ENCODE peak calls at places on chromosomes 3 and 15, in ten cellular contexts. One of them, this sample, is unnamed.

GRCh38 chr3:43620953-43621405 is 832 bp downstream of the ANO10 start:
- DNase-seq in thyroid gland: no peak
- DNase-seq in HCT116: no peak
- DNase-seq in stomach: no peak
- DNase-seq in psoas muscle: no peak
- DNase-seq in Panc1: no peak
- DNase-seq in sigmoid colon: no peak
- DNase-seq in left lung: no peak
- DNase-seq in ovary: no peak
- DNase-seq in A549: peak; percentile 1
- DNase-seq in this sample: no peak

GRCh38 chr15:80591471-80591870 is 103.6 kb upstream of the ABHD17C start:
- DNase-seq in thyroid gland: no peak
- DNase-seq in HCT116: no peak
- DNase-seq in stomach: no peak
- DNase-seq in psoas muscle: no peak
- DNase-seq in Panc1: no peak
- DNase-seq in sigmoid colon: peak; percentile 48
- DNase-seq in left lung: no peak
- DNase-seq in ovary: no peak
- DNase-seq in A549: no peak
- DNase-seq in this sample: no peak

GRCh38 chr3:106839576-106840280 is 537.5 kb upstream of the CCDC54 start:
- DNase-seq in thyroid gland: no peak
- DNase-seq in HCT116: no peak
- DNase-seq in stomach: no peak
- DNase-seq in psoas muscle: no peak
- DNase-seq in Panc1: no peak
- DNase-seq in sigmoid colon: no peak
- DNase-seq in left lung: no peak
- DNase-seq in ovary: no peak
- DNase-seq in A549: no peak
- DNase-seq in this sample: no peak

GRCh38 chr15:70466895-70467529 is 296.3 kb downstream of the UACA start:
- DNase-seq in thyroid gland: peak; percentile 54
- DNase-seq in HCT116: peak; percentile 37
- DNase-seq in stomach: peak; percentile 69
- DNase-seq in psoas muscle: no peak
- DNase-seq in Panc1: no peak
- DNase-seq in sigmoid colon: peak; percentile 75
- DNase-seq in left lung: peak; percentile 56
- DNase-seq in ovary: peak; percentile 67
- DNase-seq in A549: peak; percentile 88
- DNase-seq in this sample: peak; percentile 26

GRCh38 chr15:86362556-86362955 is 282.9 kb downstream of the AGBL1 start:
- DNase-seq in thyroid gland: no peak
- DNase-seq in HCT116: no peak
- DNase-seq in stomach: no peak
- DNase-seq in psoas muscle: no peak
- DNase-seq in Panc1: no peak
- DNase-seq in sigmoid colon: no peak
- DNase-seq in left lung: no peak
- DNase-seq in ovary: no peak
- DNase-seq in A549: no peak
- DNase-seq in this sample: no peak

GRCh38 chr3:70849911-70850699 is 537.7 kb upstream of the MDFIC2 start:
- DNase-seq in thyroid gland: peak; percentile 18
- DNase-seq in HCT116: peak; percentile 3
- DNase-seq in stomach: no peak
- DNase-seq in psoas muscle: no peak
- DNase-seq in Panc1: peak; percentile 24
- DNase-seq in sigmoid colon: peak; percentile 72
- DNase-seq in left lung: no peak
- DNase-seq in ovary: peak; percentile 32
- DNase-seq in A549: peak; percentile 57
- DNase-seq in this sample: peak; percentile 75

GRCh38 chr3:107884719-107885460 is 205.9 kb downstream of the CD47 start:
- DNase-seq in thyroid gland: no peak
- DNase-seq in HCT116: no peak
- DNase-seq in stomach: no peak
- DNase-seq in psoas muscle: no peak
- DNase-seq in Panc1: no peak
- DNase-seq in sigmoid colon: no peak
- DNase-seq in left lung: no peak
- DNase-seq in ovary: no peak
- DNase-seq in A549: no peak
- DNase-seq in this sample: peak; percentile 10

GRCh38 chr3:54939591-54940300 is 11.9 kb upstream of the LRTM1 start:
- DNase-seq in thyroid gland: no peak
- DNase-seq in HCT116: no peak
- DNase-seq in stomach: no peak
- DNase-seq in psoas muscle: no peak
- DNase-seq in Panc1: no peak
- DNase-seq in sigmoid colon: no peak
- DNase-seq in left lung: no peak
- DNase-seq in ovary: no peak
- DNase-seq in A549: no peak
- DNase-seq in this sample: no peak

GRCh38 chr15:78130466-78131294 is 565 bp downstream of the CIB2 start:
- DNase-seq in thyroid gland: no peak
- DNase-seq in HCT116: no peak
- DNase-seq in stomach: no peak
- DNase-seq in psoas muscle: no peak
- DNase-seq in Panc1: no peak
- DNase-seq in sigmoid colon: peak; percentile 66
- DNase-seq in left lung: no peak
- DNase-seq in ovary: no peak
- DNase-seq in A549: no peak
- DNase-seq in this sample: no peak

GRCh38 chr3:143975549-143976152 is 4.0 kb downstream of the DIPK2A start:
- DNase-seq in thyroid gland: no peak
- DNase-seq in HCT116: no peak
- DNase-seq in stomach: no peak
- DNase-seq in psoas muscle: no peak
- DNase-seq in Panc1: no peak
- DNase-seq in sigmoid colon: no peak
- DNase-seq in left lung: no peak
- DNase-seq in ovary: no peak
- DNase-seq in A549: peak; percentile 15
- DNase-seq in this sample: peak; percentile 50

GRCh38 chr15:63338170-63338569 is 43.5 kb downstream of the CA12 start:
- DNase-seq in thyroid gland: no peak
- DNase-seq in HCT116: no peak
- DNase-seq in stomach: no peak
- DNase-seq in psoas muscle: no peak
- DNase-seq in Panc1: no peak
- DNase-seq in sigmoid colon: no peak
- DNase-seq in left lung: no peak
- DNase-seq in ovary: no peak
- DNase-seq in A549: no peak
- DNase-seq in this sample: no peak

GRCh38 chr3:56357266-56357665 is 111.0 kb downstream of the ERC2 start:
- DNase-seq in thyroid gland: peak; percentile 4
- DNase-seq in HCT116: no peak
- DNase-seq in stomach: no peak
- DNase-seq in psoas muscle: no peak
- DNase-seq in Panc1: no peak
- DNase-seq in sigmoid colon: no peak
- DNase-seq in left lung: no peak
- DNase-seq in ovary: no peak
- DNase-seq in A549: no peak
- DNase-seq in this sample: no peak

GRCh38 chr3:120498947-120499346 is 48.2 kb upstream of the FSTL1 start:
- DNase-seq in thyroid gland: no peak
- DNase-seq in HCT116: no peak
- DNase-seq in stomach: no peak
- DNase-seq in psoas muscle: no peak
- DNase-seq in Panc1: no peak
- DNase-seq in sigmoid colon: peak; percentile 82
- DNase-seq in left lung: no peak
- DNase-seq in ovary: no peak
- DNase-seq in A549: no peak
- DNase-seq in this sample: peak; percentile 96

GRCh38 chr15:67542192-67542461 is 376 bp upstream of the MAP2K5 start:
- DNase-seq in thyroid gland: no peak
- DNase-seq in HCT116: no peak
- DNase-seq in stomach: no peak
- DNase-seq in psoas muscle: no peak
- DNase-seq in Panc1: no peak
- DNase-seq in sigmoid colon: no peak
- DNase-seq in left lung: no peak
- DNase-seq in ovary: no peak
- DNase-seq in A549: no peak
- DNase-seq in this sample: no peak

GRCh38 chr3:114624676-114625181 is 330.9 kb downstream of the TIGIT start:
- DNase-seq in thyroid gland: peak; percentile 95
- DNase-seq in HCT116: peak; percentile 87
- DNase-seq in stomach: peak; percentile 65
- DNase-seq in psoas muscle: peak; percentile 95
- DNase-seq in Panc1: peak; percentile 65
- DNase-seq in sigmoid colon: peak; percentile 98
- DNase-seq in left lung: peak; percentile 89
- DNase-seq in ovary: peak; percentile 91
- DNase-seq in A549: peak; percentile 68
- DNase-seq in this sample: peak; percentile 92

GRCh38 chr3:128878556-128879124 is 780 bp upstream of the ACAD9 start:
- DNase-seq in thyroid gland: peak; percentile 27
- DNase-seq in HCT116: no peak
- DNase-seq in stomach: no peak
- DNase-seq in psoas muscle: no peak
- DNase-seq in Panc1: no peak
- DNase-seq in sigmoid colon: peak; percentile 67
- DNase-seq in left lung: no peak
- DNase-seq in ovary: no peak
- DNase-seq in A549: peak; percentile 14
- DNase-seq in this sample: no peak

GRCh38 chr3:46492890-46493547 is 4.8 kb upstream of the RTP3 start:
- DNase-seq in thyroid gland: no peak
- DNase-seq in HCT116: no peak
- DNase-seq in stomach: no peak
- DNase-seq in psoas muscle: no peak
- DNase-seq in Panc1: no peak
- DNase-seq in sigmoid colon: no peak
- DNase-seq in left lung: no peak
- DNase-seq in ovary: no peak
- DNase-seq in A549: no peak
- DNase-seq in this sample: no peak

GRCh38 chr3:143928541-143929255 is 42.9 kb upstream of the DIPK2A start:
- DNase-seq in thyroid gland: no peak
- DNase-seq in HCT116: no peak
- DNase-seq in stomach: no peak
- DNase-seq in psoas muscle: no peak
- DNase-seq in Panc1: no peak
- DNase-seq in sigmoid colon: no peak
- DNase-seq in left lung: no peak
- DNase-seq in ovary: no peak
- DNase-seq in A549: no peak
- DNase-seq in this sample: no peak

GRCh38 chr3:17605032-17605431 is 137.4 kb downstream of the TBC1D5 start:
- DNase-seq in thyroid gland: no peak
- DNase-seq in HCT116: peak; percentile 61
- DNase-seq in stomach: no peak
- DNase-seq in psoas muscle: no peak
- DNase-seq in Panc1: no peak
- DNase-seq in sigmoid colon: no peak
- DNase-seq in left lung: no peak
- DNase-seq in ovary: no peak
- DNase-seq in A549: peak; percentile 47
- DNase-seq in this sample: peak; percentile 29

DNA sequence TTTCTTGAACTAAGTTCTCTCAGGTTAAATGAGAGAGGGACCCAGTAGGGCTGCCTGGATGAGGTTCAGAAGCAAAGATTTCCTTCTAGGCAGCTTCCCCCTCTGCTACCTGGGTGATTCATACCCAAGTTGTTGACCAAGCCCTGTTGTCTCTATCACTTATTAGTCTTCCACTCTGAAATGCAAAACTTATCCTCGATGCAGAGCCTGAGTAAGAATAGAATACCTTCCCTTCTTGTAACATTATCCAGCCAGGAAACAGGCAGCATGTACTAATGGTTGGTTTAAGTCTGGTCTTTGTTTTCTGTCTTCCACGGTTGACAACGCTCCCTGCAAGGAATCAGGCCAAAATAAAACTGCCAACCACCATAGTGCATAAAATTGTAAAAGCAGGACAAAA is 377.3 kb downstream of the MECOM start:
- DNase-seq in thyroid gland: no peak
- DNase-seq in HCT116: no peak
- DNase-seq in stomach: no peak
- DNase-seq in psoas muscle: no peak
- DNase-seq in Panc1: no peak
- DNase-seq in sigmoid colon: no peak
- DNase-seq in left lung: no peak
- DNase-seq in ovary: no peak
- DNase-seq in A549: no peak
- DNase-seq in this sample: no peak
- H3K27ac ChIP-seq in thyroid gland: no peak overlapping the region
- H3K27ac ChIP-seq in HCT116: no peak overlapping the region
- H3K27ac ChIP-seq in stomach: peak overlapping the region; percentile 75
- H3K27ac ChIP-seq in psoas muscle: no peak overlapping the region
- H3K27ac ChIP-seq in Panc1: no peak overlapping the region
- H3K27ac ChIP-seq in sigmoid colon: peak overlapping the region; percentile 60
- H3K27ac ChIP-seq in left lung: peak overlapping the region; percentile 67
- H3K27ac ChIP-seq in ovary: no peak overlapping the region
- H3K27ac ChIP-seq in A549: no peak overlapping the region
- H3K27ac ChIP-seq in this sample: no peak overlapping the region

GRCh38 chr3:48697952-48698351 is 12.2 kb upstream of the NCKIPSD start:
- DNase-seq in thyroid gland: no peak
- DNase-seq in HCT116: no peak
- DNase-seq in stomach: no peak
- DNase-seq in psoas muscle: no peak
- DNase-seq in Panc1: no peak
- DNase-seq in sigmoid colon: no peak
- DNase-seq in left lung: no peak
- DNase-seq in ovary: no peak
- DNase-seq in A549: no peak
- DNase-seq in this sample: no peak
- TF ChIP-seq CTCF in thyroid gland: no peak
- TF ChIP-seq CTCF in HCT116: no peak
- TF ChIP-seq CTCF in stomach: no peak
- TF ChIP-seq CTCF in psoas muscle: no peak
- TF ChIP-seq CTCF in Panc1: no peak
- TF ChIP-seq CTCF in sigmoid colon: no peak
- TF ChIP-seq CTCF in left lung: no peak
- TF ChIP-seq CTCF in ovary: no peak
- TF ChIP-seq CTCF in A549: no peak
- TF ChIP-seq CTCF in this sample: no peak

GRCh38 chr3:186053954-186054353 is 54.9 kb downstream of the ETV5 start:
- DNase-seq in thyroid gland: no peak
- DNase-seq in HCT116: no peak
- DNase-seq in stomach: no peak
- DNase-seq in psoas muscle: no peak
- DNase-seq in Panc1: no peak
- DNase-seq in sigmoid colon: no peak
- DNase-seq in left lung: no peak
- DNase-seq in ovary: no peak
- DNase-seq in A549: no peak
- DNase-seq in this sample: peak; percentile 38
- H3K4me3 ChIP-seq in thyroid gland: no peak overlapping the region
- H3K4me3 ChIP-seq in HCT116: no peak overlapping the region
- H3K4me3 ChIP-seq in stomach: no peak overlapping the region
- H3K4me3 ChIP-seq in psoas muscle: no peak overlapping the region
- H3K4me3 ChIP-seq in Panc1: no peak overlapping the region
- H3K4me3 ChIP-seq in sigmoid colon: no peak overlapping the region
- H3K4me3 ChIP-seq in left lung: no peak overlapping the region
- H3K4me3 ChIP-seq in ovary: no peak overlapping the region
- H3K4me3 ChIP-seq in A549: no peak overlapping the region
- H3K4me3 ChIP-seq in this sample: no peak overlapping the region

GRCh38 chr3:10426346-10427233 is 78.8 kb downstream of the ATP2B2 start:
- DNase-seq in thyroid gland: no peak
- DNase-seq in HCT116: no peak
- DNase-seq in stomach: no peak
- DNase-seq in psoas muscle: no peak
- DNase-seq in Panc1: no peak
- DNase-seq in sigmoid colon: no peak
- DNase-seq in left lung: no peak
- DNase-seq in ovary: no peak
- DNase-seq in A549: no peak
- DNase-seq in this sample: no peak
- H3K27ac ChIP-seq in thyroid gland: no peak overlapping the region
- H3K27ac ChIP-seq in HCT116: no peak overlapping the region
- H3K27ac ChIP-seq in stomach: no peak overlapping the region
- H3K27ac ChIP-seq in psoas muscle: peak overlapping the region; percentile 74
- H3K27ac ChIP-seq in Panc1: no peak overlapping the region
- H3K27ac ChIP-seq in sigmoid colon: no peak overlapping the region
- H3K27ac ChIP-seq in left lung: no peak overlapping the region
- H3K27ac ChIP-seq in ovary: no peak overlapping the region
- H3K27ac ChIP-seq in A549: no peak overlapping the region
- H3K27ac ChIP-seq in this sample: no peak overlapping the region